ENCODE peak calls at places on chromosomes 3 and 15, in five cellular contexts. S is Caki2; P is stimulated activated CD4-positive, alpha-beta T cell treated with anti-CD3 and anti-CD28 coated beads, Interleukin-1b, Interleukin-23, amount 100 ng/mL, for 48 hours; L is activated T-cell treated with anti-CD3 and anti-CD28 coated beads for 1 hour; O is Kasumi-1. N is an unnamed sample.

GRCh38 chr3:116939091-116939490 is 229.5 kb downstream of the TUSC7 start:
- DNase-seq in S (no peak), P (no peak), L (no peak), O (no peak), N (no peak)

GRCh38 chr3:152235709-152236298 is 32.9 kb upstream of the MBNL1 start:
- DNase-seq in S (peak; percentile 73), P (no peak), L (no peak), O (no peak), N (no peak)

GRCh38 chr3:16671690-16672089 is 66.5 kb upstream of the DAZL start:
- DNase-seq in S (no peak), P (no peak), L (no peak), O (no peak), N (no peak)

GRCh38 chr15:47333758-47334157 is 383.5 kb upstream of the SEMA6D start:
- DNase-seq in S (no peak), P (no peak), L (no peak), O (no peak), N (no peak)

GRCh38 chr3:160210799-160211221 is 14.4 kb upstream of the C3orf80 start:
- DNase-seq in S (peak; percentile 77), P (no peak), L (no peak), O (peak; percentile 20), N (no peak)

GRCh38 chr15:52227456-52227855 is 36.3 kb upstream of the GNB5 start:
- DNase-seq in S (peak; percentile 57), P (peak; percentile 69), L (peak; percentile 34), O (peak; percentile 85), N (peak; percentile 77)

GRCh38 chr3:108602249-108602934 is 12.9 kb downstream of the DZIP3 start:
- DNase-seq in S (no peak), P (peak; percentile 22), L (no peak), O (no peak), N (no peak)

GRCh38 chr15:91956026-91956723 is 102.7 kb downstream of the SLCO3A1 start:
- DNase-seq in S (no peak), P (no peak), L (no peak), O (no peak), N (no peak)

GRCh38 chr3:148999806-149000205 is 8.5 kb downstream of the GYG1 start:
- DNase-seq in S (no peak), P (no peak), L (no peak), O (no peak), N (no peak)

GRCh38 chr3:133854971-133855370 is 40.7 kb downstream of the RAB6B start:
- DNase-seq in S (no peak), P (no peak), L (no peak), O (no peak), N (no peak)

GRCh38 chr3:118628704-118629341 is 405.8 kb downstream of the IGSF11 start:
- DNase-seq in S (peak; percentile 26), P (peak; percentile 12), L (no peak), O (peak; percentile 81), N (peak; percentile 15)

GRCh38 chr3:97821413-97821809 is 400 bp upstream of the CRYBG3 start:
- DNase-seq in S (no peak), P (peak; percentile 42), L (peak; percentile 24), O (peak; percentile 60), N (no peak)

GRCh38 chr3:17912011-17912760 is 169.8 kb upstream of the TBC1D5 start:
- DNase-seq in S (no peak), P (no peak), L (no peak), O (no peak), N (no peak)

N was measured in GDM1.